ENCODE peak calls at places on chromosomes 5 and 9, in four cellular contexts. L is K562, D is A549, Q is HepG2. C is an unnamed sample.

GRCh38 chr9:99300603-99301002 is 78.5 kb downstream of the SEC61B start:
- DNase-seq in D (no peak), Q (no peak), L (no peak), C (no peak)

GRCh38 chr5:171474106-171474878 is 54.8 kb downstream of the FGF18 start:
- DNase-seq in L (no peak), Q (no peak), D (no peak), C (peak; percentile 21)

GRCh38 chr9:129834489-129835127 is 467 bp downstream of the C9orf78 start:
- DNase-seq in Q (peak; percentile 7), L (no peak), D (peak; percentile 20), C (no peak)

GRCh38 chr5:59317023-59317771 is 576.3 kb downstream of the PDE4D start:
- DNase-seq in Q (no peak), L (no peak), D (no peak), C (peak; percentile 23)

GRCh38 chr9:125125523-125125922 is 17.8 kb downstream of the SCAI start:
- DNase-seq in Q (no peak), L (no peak), D (no peak), C (no peak)

GRCh38 chr5:95162231-95162992 is 122.5 kb downstream of the MCTP1 start:
- DNase-seq in L (no peak), Q (no peak), D (no peak), C (no peak)

GRCh38 chr5:96893342-96893741 is 17.0 kb downstream of the ERAP2 start:
- DNase-seq in D (no peak), L (no peak), Q (no peak), C (peak; percentile 90)

GRCh38 chr9:16275795-16276624 is 594.5 kb downstream of the BNC2 start:
- DNase-seq in L (no peak), Q (no peak), D (no peak), C (no peak)

GRCh38 chr5:10319202-10319851 is 11.6 kb upstream of the CMBL start:
- DNase-seq in D (no peak), L (peak; percentile 91), Q (peak; percentile 37), C (peak; percentile 49)

GRCh38 chr9:79256691-79257213 is 315.0 kb upstream of the TLE4 start:
- DNase-seq in L (no peak), D (no peak), Q (no peak), C (peak; percentile 43)

GRCh38 chr5:51226420-51226735 is 156.9 kb upstream of the ISL1 start:
- DNase-seq in L (no peak), Q (peak; percentile 13), D (no peak), C (no peak)

GRCh38 chr9:87197349-87198130 is 250.2 kb upstream of the GAS1 start:
- DNase-seq in Q (no peak), D (no peak), L (no peak), C (no peak)

GRCh38 chr9:87206064-87206661 is 258.9 kb upstream of the GAS1 start:
- DNase-seq in Q (no peak), D (no peak), L (no peak), C (peak; percentile 85)

GRCh38 chr9:87198716-87199115 is 251.4 kb upstream of the GAS1 start:
- DNase-seq in Q (no peak), D (no peak), L (no peak), C (peak; percentile 14)

GRCh38 chr9:87199819-87200218 is 252.5 kb upstream of the GAS1 start:
- DNase-seq in Q (no peak), L (no peak), D (no peak), C (no peak)

GRCh38 chr9:87201316-87201715 is 254.0 kb upstream of the GAS1 start:
- DNase-seq in L (no peak), Q (no peak), D (no peak), C (peak; percentile 68)
- TF ChIP-seq MAZ in L (no peak), Q (no peak), D (no peak), C (no peak)

GRCh38 chr9:85716031-85716877 is 25.5 kb downstream of the AGTPBP1 start:
- DNase-seq in D (no peak), Q (no peak), L (peak; percentile 4), C (no peak)
- TF ChIP-seq MAFK in D (no peak), Q (no peak), L (no peak), C (no peak)

GRCh38 chr5:157100140-157100679 is 8.6 kb downstream of the HAVCR2 start:
- DNase-seq in Q (no peak), D (no peak), L (no peak), C (peak; percentile 61)
- TF ChIP-seq MAZ in Q (no peak), D (no peak), L (no peak), C (no peak)

DNA sequence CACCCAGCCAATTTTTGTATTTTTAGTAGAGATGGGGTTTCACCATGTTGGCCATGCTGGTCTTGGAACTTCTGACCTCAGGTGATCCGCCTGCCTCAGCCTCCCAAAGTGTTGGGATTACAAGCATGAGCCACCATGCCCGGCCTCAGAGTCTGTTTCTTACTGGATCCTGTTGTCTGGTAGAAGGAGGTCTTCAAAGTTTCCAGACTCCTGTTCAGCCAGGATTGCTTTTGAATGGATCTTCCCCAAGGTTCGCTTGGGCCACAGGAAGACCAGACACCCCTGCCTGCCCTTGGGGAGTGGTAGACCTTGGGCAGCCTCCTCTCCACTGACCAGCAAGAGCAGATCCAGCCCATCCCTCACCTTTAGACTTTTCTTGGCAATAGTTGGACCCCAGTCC is 7.6 kb upstream of the LCN2 start:
- DNase-seq in D (no peak), L (no peak), Q (no peak), C (no peak)
- TF ChIP-seq MAFK in D (no peak), L (no peak), Q (no peak), C (no peak)